ENCODE peak calls at places on chromosomes 16 and 17, in four cellular contexts. T is Jurkat, Clone E6-1; O is tibial nerve; Q is AG04450. A is an unnamed sample.

GRCh38 chr16:4697867-4698291 is 4.5 kb downstream of the NUDT16L1 start:
- DNase-seq in T (no peak), O (no peak), Q (no peak), A (no peak)

GRCh38 chr17:59154335-59154720 is 658 bp downstream of the SKA2 start:
- DNase-seq in T (peak; percentile 49), O (peak; percentile 23), Q (no peak), A (no peak)

GRCh38 chr16:10535461-10535860 is 44.9 kb downstream of the EMP2 start:
- DNase-seq in T (no peak), O (no peak), Q (no peak), A (no peak)

GRCh38 chr17:8154608-8155152 is 2.5 kb upstream of the PER1 start:
- DNase-seq in T (no peak), O (no peak), Q (no peak), A (no peak)

GRCh38 chr17:82497483-82498405 is 21.8 kb upstream of the FOXK2 start:
- DNase-seq in T (no peak), O (peak; percentile 24), Q (peak; percentile 55), A (no peak)

GRCh38 chr16:63323722-63324121 is 1287.5 kb upstream of the CDH8 start:
- DNase-seq in T (no peak), O (no peak), Q (no peak), A (no peak)

GRCh38 chr16:52751035-52751434 is 204.1 kb upstream of the TOX3 start:
- DNase-seq in T (no peak), O (no peak), Q (no peak), A (no peak)

GRCh38 chr17:7147772-7148171 is 31.4 kb downstream of the ASGR1 start:
- DNase-seq in T (no peak), O (no peak), Q (no peak), A (no peak)

GRCh38 chr16:31427441-31428276 is 501 bp downstream of the COX6A2 start:
- DNase-seq in T (no peak), O (peak; percentile 15), Q (no peak), A (no peak)

A was measured in amniotic stem cell.